ENCODE peak calls at places on chromosomes 3 and 15, in eight cellular contexts. One of them, this sample, is unnamed.

GRCh38 chr3:151316267-151316991 is at the start of gene GPR87:
- DNase-seq in naive thymus-derived CD8-positive, alpha-beta T cell: no peak
- DNase-seq in hepatocyte: peak; percentile 59
- DNase-seq in iPS-NIHi11: peak; percentile 38
- DNase-seq in cardiac fibroblast: no peak
- DNase-seq in tibial nerve: no peak
- DNase-seq in fibroblast of lung: peak; percentile 78
- DNase-seq in stimulated activated CD4-positive, alpha-beta T cell treated with anti-CD3 and anti-CD28 coated beads, Interleukin-4, amount 100 ng/mL, for 48 hours: peak; percentile 36
- DNase-seq in this sample: peak; percentile 11

GRCh38 chr3:41241159-41241558 is 41.9 kb downstream of the CTNNB1 start:
- DNase-seq in naive thymus-derived CD8-positive, alpha-beta T cell: no peak
- DNase-seq in cardiac fibroblast: no peak
- DNase-seq in fibroblast of lung: no peak
- DNase-seq in hepatocyte: no peak
- DNase-seq in tibial nerve: no peak
- DNase-seq in iPS-NIHi11: no peak
- DNase-seq in stimulated activated CD4-positive, alpha-beta T cell treated with anti-CD3 and anti-CD28 coated beads, Interleukin-4, amount 100 ng/mL, for 48 hours: no peak
- DNase-seq in this sample: no peak

GRCh38 chr15:60673918-60674558 is 195.1 kb upstream of the ICE2 start:
- DNase-seq in naive thymus-derived CD8-positive, alpha-beta T cell: no peak
- DNase-seq in iPS-NIHi11: no peak
- DNase-seq in tibial nerve: no peak
- DNase-seq in hepatocyte: peak; percentile 83
- DNase-seq in fibroblast of lung: peak; percentile 96
- DNase-seq in cardiac fibroblast: peak; percentile 89
- DNase-seq in stimulated activated CD4-positive, alpha-beta T cell treated with anti-CD3 and anti-CD28 coated beads, Interleukin-4, amount 100 ng/mL, for 48 hours: peak; percentile 62
- DNase-seq in this sample: peak; percentile 87

GRCh38 chr3:101310580-101311375 is 9.6 kb downstream of the IMPG2 start:
- DNase-seq in tibial nerve: no peak
- DNase-seq in stimulated activated CD4-positive, alpha-beta T cell treated with anti-CD3 and anti-CD28 coated beads, Interleukin-4, amount 100 ng/mL, for 48 hours: no peak
- DNase-seq in hepatocyte: peak; percentile 9
- DNase-seq in cardiac fibroblast: peak; percentile 24
- DNase-seq in fibroblast of lung: peak; percentile 66
- DNase-seq in naive thymus-derived CD8-positive, alpha-beta T cell: no peak
- DNase-seq in iPS-NIHi11: no peak
- DNase-seq in this sample: no peak

GRCh38 chr3:112640864-112641751 is at the start of gene CCDC80:
- DNase-seq in fibroblast of lung: peak; percentile 95
- DNase-seq in tibial nerve: no peak
- DNase-seq in naive thymus-derived CD8-positive, alpha-beta T cell: no peak
- DNase-seq in hepatocyte: peak; percentile 63
- DNase-seq in stimulated activated CD4-positive, alpha-beta T cell treated with anti-CD3 and anti-CD28 coated beads, Interleukin-4, amount 100 ng/mL, for 48 hours: no peak
- DNase-seq in iPS-NIHi11: no peak
- DNase-seq in cardiac fibroblast: peak; percentile 95
- DNase-seq in this sample: peak; percentile 54

GRCh38 chr3:143755978-143756377 is 92.3 kb downstream of the SLC9A9 start:
- DNase-seq in fibroblast of lung: no peak
- DNase-seq in hepatocyte: no peak
- DNase-seq in tibial nerve: no peak
- DNase-seq in cardiac fibroblast: no peak
- DNase-seq in stimulated activated CD4-positive, alpha-beta T cell treated with anti-CD3 and anti-CD28 coated beads, Interleukin-4, amount 100 ng/mL, for 48 hours: no peak
- DNase-seq in iPS-NIHi11: no peak
- DNase-seq in naive thymus-derived CD8-positive, alpha-beta T cell: no peak
- DNase-seq in this sample: no peak

GRCh38 chr15:90513448-90513847 is 16.3 kb upstream of the CRTC3 start:
- DNase-seq in tibial nerve: no peak
- DNase-seq in hepatocyte: peak; percentile 8
- DNase-seq in iPS-NIHi11: no peak
- DNase-seq in cardiac fibroblast: no peak
- DNase-seq in stimulated activated CD4-positive, alpha-beta T cell treated with anti-CD3 and anti-CD28 coated beads, Interleukin-4, amount 100 ng/mL, for 48 hours: no peak
- DNase-seq in naive thymus-derived CD8-positive, alpha-beta T cell: no peak
- DNase-seq in fibroblast of lung: peak; percentile 49
- DNase-seq in this sample: no peak

GRCh38 chr15:66461917-66462316 is 35.6 kb downstream of the SNAPC5 start:
- DNase-seq in stimulated activated CD4-positive, alpha-beta T cell treated with anti-CD3 and anti-CD28 coated beads, Interleukin-4, amount 100 ng/mL, for 48 hours: no peak
- DNase-seq in hepatocyte: no peak
- DNase-seq in fibroblast of lung: no peak
- DNase-seq in tibial nerve: no peak
- DNase-seq in cardiac fibroblast: no peak
- DNase-seq in iPS-NIHi11: no peak
- DNase-seq in naive thymus-derived CD8-positive, alpha-beta T cell: no peak
- DNase-seq in this sample: no peak

GRCh38 chr15:64813075-64813474 is 12.4 kb downstream of the PIF1 start:
- DNase-seq in hepatocyte: peak; percentile 55
- DNase-seq in iPS-NIHi11: no peak
- DNase-seq in cardiac fibroblast: peak; percentile 57
- DNase-seq in tibial nerve: no peak
- DNase-seq in stimulated activated CD4-positive, alpha-beta T cell treated with anti-CD3 and anti-CD28 coated beads, Interleukin-4, amount 100 ng/mL, for 48 hours: no peak
- DNase-seq in fibroblast of lung: peak; percentile 29
- DNase-seq in naive thymus-derived CD8-positive, alpha-beta T cell: no peak
- DNase-seq in this sample: no peak

GRCh38 chr3:116425126-116425525 is 20.2 kb downstream of the LSAMP start:
- DNase-seq in iPS-NIHi11: no peak
- DNase-seq in cardiac fibroblast: no peak
- DNase-seq in naive thymus-derived CD8-positive, alpha-beta T cell: no peak
- DNase-seq in tibial nerve: no peak
- DNase-seq in fibroblast of lung: no peak
- DNase-seq in hepatocyte: peak; percentile 21
- DNase-seq in stimulated activated CD4-positive, alpha-beta T cell treated with anti-CD3 and anti-CD28 coated beads, Interleukin-4, amount 100 ng/mL, for 48 hours: no peak
- DNase-seq in this sample: no peak

GRCh38 chr15:81485806-81486205 is 111.8 kb upstream of the TMC3 start:
- DNase-seq in stimulated activated CD4-positive, alpha-beta T cell treated with anti-CD3 and anti-CD28 coated beads, Interleukin-4, amount 100 ng/mL, for 48 hours: no peak
- DNase-seq in naive thymus-derived CD8-positive, alpha-beta T cell: no peak
- DNase-seq in fibroblast of lung: no peak
- DNase-seq in hepatocyte: no peak
- DNase-seq in cardiac fibroblast: no peak
- DNase-seq in iPS-NIHi11: no peak
- DNase-seq in tibial nerve: no peak
- DNase-seq in this sample: no peak

GRCh38 chr3:48672522-48672921 is 9.8 kb upstream of the CELSR3 start:
- DNase-seq in stimulated activated CD4-positive, alpha-beta T cell treated with anti-CD3 and anti-CD28 coated beads, Interleukin-4, amount 100 ng/mL, for 48 hours: no peak
- DNase-seq in cardiac fibroblast: no peak
- DNase-seq in iPS-NIHi11: no peak
- DNase-seq in naive thymus-derived CD8-positive, alpha-beta T cell: no peak
- DNase-seq in tibial nerve: no peak
- DNase-seq in hepatocyte: no peak
- DNase-seq in fibroblast of lung: no peak
- DNase-seq in this sample: no peak

GRCh38 chr3:59818-60217 is 136.7 kb upstream of the CHL1 start:
- DNase-seq in fibroblast of lung: no peak
- DNase-seq in cardiac fibroblast: no peak
- DNase-seq in hepatocyte: no peak
- DNase-seq in stimulated activated CD4-positive, alpha-beta T cell treated with anti-CD3 and anti-CD28 coated beads, Interleukin-4, amount 100 ng/mL, for 48 hours: no peak
- DNase-seq in iPS-NIHi11: no peak
- DNase-seq in naive thymus-derived CD8-positive, alpha-beta T cell: no peak
- DNase-seq in tibial nerve: no peak
- DNase-seq in this sample: no peak